ENCODE peak calls at places on chromosomes 4 and X, in nine cellular contexts. N, Y, U, D, V, G, S, B and L are unnamed samples.

GRCh38 chr4:127410201-127410600 is 222.6 kb upstream of the INTU start:
- DNase-seq in N (no peak), Y (no peak), U (no peak), D (no peak), V (peak), G (no peak), S (no peak), B (no peak), L (no peak)

GRCh38 chr4:123671633-123672404 is 275.2 kb downstream of the SPRY1 start:
- DNase-seq in N (no peak), Y (no peak), U (no peak), D (no peak), V (no peak), G (no peak), S (no peak), B (no peak), L (no peak)

GRCh38 chr4:168511780-168512467 is 15.1 kb downstream of the PALLD start:
- DNase-seq in N (no peak), Y (no peak), U (no peak), D (no peak), V (no peak), G (no peak), S (no peak), B (no peak), L (no peak)

GRCh38 chr4:151692443-151692782 is 68.4 kb downstream of the GATB start:
- DNase-seq in N (no peak), Y (no peak), U (no peak), D (no peak), V (no peak), G (no peak), S (no peak), B (no peak), L (no peak)

GRCh38 chr4:38268837-38269236 is 308.6 kb downstream of the PTTG2 start:
- DNase-seq in N (no peak), Y (no peak), U (no peak), D (no peak), V (no peak), G (no peak), S (no peak), B (no peak), L (no peak)

GRCh38 chr4:122131562-122132157 is 20.5 kb upstream of the BLTP1 start:
- DNase-seq in N (no peak), Y (no peak), U (no peak), D (no peak), V (no peak), G (no peak), S (no peak), B (no peak), L (no peak)

GRCh38 chr4:139798456-139798855 is 132.8 kb downstream of the MGST2 start:
- DNase-seq in N (no peak), Y (peak), U (no peak), D (no peak), V (no peak), G (no peak), S (no peak), B (no peak), L (no peak)

GRCh38 chr4:12928751-12929150 is 555.4 kb downstream of the RAB28 start:
- DNase-seq in N (no peak), Y (no peak), U (no peak), D (no peak), V (no peak), G (no peak), S (no peak), B (no peak), L (no peak)

GRCh38 chr4:132383571-132384199 is 765.4 kb upstream of the PCDH10 start:
- DNase-seq in N (no peak), Y (no peak), U (no peak), D (no peak), V (no peak), G (no peak), S (no peak), B (peak), L (no peak)

GRCh38 chr4:187922274-187922673 is 73.3 kb upstream of the ZFP42 start:
- DNase-seq in N (no peak), Y (peak), U (no peak), D (no peak), V (no peak), G (no peak), S (no peak), B (no peak), L (no peak)

GRCh38 chr4:147693202-147693601 is 9.2 kb upstream of the PRMT9 start:
- DNase-seq in N (no peak), Y (no peak), U (no peak), D (no peak), V (no peak), G (no peak), S (no peak), B (no peak), L (no peak)

GRCh38 chr4:10061650-10062415 is 40.5 kb upstream of the SLC2A9 start:
- DNase-seq in N (no peak), Y (peak), U (no peak), D (no peak), V (no peak), G (no peak), S (no peak), B (no peak), L (peak)

GRCh38 chr4:140706665-140707064 is 49.5 kb downstream of the TBC1D9 start:
- DNase-seq in N (no peak), Y (no peak), U (no peak), D (no peak), V (no peak), G (no peak), S (no peak), B (no peak), L (no peak)

GRCh38 chr4:150580244-150580643 is 1.7 kb upstream of the MAB21L2 start:
- DNase-seq in N (no peak), Y (no peak), U (no peak), D (no peak), V (no peak), G (no peak), S (no peak), B (no peak), L (no peak)

GRCh38 chr4:118968006-118968405 is 79.4 kb downstream of the SYNPO2 start:
- DNase-seq in N (no peak), Y (peak), U (peak), D (no peak), V (peak), G (no peak), S (no peak), B (peak), L (peak)

GRCh38 chr4:158295053-158295452 is 84.8 kb downstream of the TMEM144 start:
- DNase-seq in N (no peak), Y (no peak), U (no peak), D (no peak), V (no peak), G (no peak), S (no peak), B (no peak), L (no peak)

GRCh38 chr4:3473251-3473942 is 10.3 kb downstream of the DOK7 start:
- DNase-seq in N (peak), Y (no peak), U (no peak), D (no peak), V (no peak), G (no peak), S (no peak), B (no peak), L (no peak)

GRCh38 chr4:165325732-165326512 is 1.5 kb upstream of the MSMO1 start:
- DNase-seq in N (no peak), Y (peak), U (peak), D (peak), V (no peak), G (no peak), S (no peak), B (peak), L (peak)

GRCh38 chr4:76733380-76733779 is 164.6 kb downstream of the SOWAHB start:
- DNase-seq in N (no peak), Y (no peak), U (no peak), D (no peak), V (no peak), G (no peak), S (no peak), B (no peak), L (no peak)

GRCh38 chrX:20333672-20334071 is 67.0 kb upstream of the RPS6KA3 start:
- DNase-seq in N (no peak), Y (no peak), U (no peak), D (no peak), V (no peak), G (no peak), S (no peak), B (no peak), L (no peak)

GRCh38 chrX:14798805-14799397 is 74.0 kb downstream of the FANCB start:
- DNase-seq in N (no peak), Y (no peak), U (no peak), D (no peak), V (no peak), G (no peak), S (no peak), B (no peak), L (no peak)

GRCh38 chr4:91282217-91282616 is 1021.5 kb upstream of the GRID2 start:
- DNase-seq in N (no peak), Y (no peak), U (no peak), D (no peak), V (no peak), G (no peak), S (no peak), B (no peak), L (no peak)

GRCh38 chr4:62487016-62487415 is 1286.9 kb downstream of the ADGRL3 start:
- DNase-seq in N (no peak), Y (no peak), U (no peak), D (no peak), V (no peak), G (no peak), S (no peak), B (no peak), L (peak)

GRCh38 chrX:124230573-124231300 is 101.7 kb upstream of the TEX13D start:
- DNase-seq in N (no peak), Y (no peak), U (no peak), D (no peak), V (no peak), G (no peak), S (no peak), B (no peak), L (no peak)

GRCh38 chrX:47573334-47574095 is 8.7 kb upstream of the TIMP1 start:
- DNase-seq in N (peak), Y (peak), U (peak), D (peak), V (peak), G (no peak), S (no peak), B (peak), L (peak)

GRCh38 chr4:158581161-158581560 is 59.5 kb downstream of the RXFP1 start:
- DNase-seq in N (no peak), Y (peak), U (peak), D (no peak), V (no peak), G (no peak), S (no peak), B (peak), L (peak)

GRCh38 chrX:68462653-68463052 is 29.4 kb upstream of the OPHN1 start:
- DNase-seq in N (no peak), Y (peak), U (peak), D (no peak), V (no peak), G (no peak), S (no peak), B (peak), L (peak)

GRCh38 chr4:123651127-123651526 is 254.5 kb downstream of the SPRY1 start:
- DNase-seq in N (no peak), Y (no peak), U (peak), D (no peak), V (no peak), G (no peak), S (no peak), B (peak), L (peak)

GRCh38 chr4:133565379-133565778 is 416.3 kb downstream of the PCDH10 start:
- DNase-seq in N (no peak), Y (peak), U (peak), D (no peak), V (no peak), G (no peak), S (no peak), B (peak), L (peak)

GRCh38 chr4:153176938-153177337 is 27.3 kb upstream of the TRIM2 start:
- DNase-seq in N (no peak), Y (no peak), U (no peak), D (no peak), V (no peak), G (no peak), S (no peak), B (no peak), L (no peak)

GRCh38 chr4:54063737-54064316 is 578 bp downstream of the CHIC2 start:
- DNase-seq in N (peak), Y (no peak), U (no peak), D (no peak), V (peak), G (peak), S (peak), B (no peak), L (peak)

GRCh38 chr4:157992038-157992706 is 180.7 kb downstream of the GASK1B start:
- DNase-seq in N (no peak), Y (peak), U (peak), D (no peak), V (no peak), G (no peak), S (peak), B (peak), L (peak)

GRCh38 chrX:108537005-108537404 is 97.4 kb downstream of the COL4A5 start:
- DNase-seq in N (no peak), Y (peak), U (peak), D (no peak), V (no peak), G (no peak), S (no peak), B (peak), L (peak)

GRCh38 chr4:53591372-53591892 is at the start of gene LNX1:
- DNase-seq in N (no peak), Y (no peak), U (no peak), D (peak), V (peak), G (no peak), S (peak), B (no peak), L (no peak)

GRCh38 chr4:68592673-68593072 is 16.6 kb upstream of the UGT2B17 start:
- DNase-seq in N (no peak), Y (no peak), U (no peak), D (no peak), V (no peak), G (no peak), S (no peak), B (no peak), L (no peak)

GRCh38 chr4:68591204-68591603 is 15.1 kb upstream of the UGT2B17 start:
- DNase-seq in N (no peak), Y (no peak), U (no peak), D (no peak), V (no peak), G (no peak), S (no peak), B (no peak), L (no peak)

GRCh38 chr4:68594678-68595077 is 18.6 kb upstream of the UGT2B17 start:
- DNase-seq in N (no peak), Y (no peak), U (no peak), D (no peak), V (no peak), G (no peak), S (no peak), B (no peak), L (no peak)

DNA sequence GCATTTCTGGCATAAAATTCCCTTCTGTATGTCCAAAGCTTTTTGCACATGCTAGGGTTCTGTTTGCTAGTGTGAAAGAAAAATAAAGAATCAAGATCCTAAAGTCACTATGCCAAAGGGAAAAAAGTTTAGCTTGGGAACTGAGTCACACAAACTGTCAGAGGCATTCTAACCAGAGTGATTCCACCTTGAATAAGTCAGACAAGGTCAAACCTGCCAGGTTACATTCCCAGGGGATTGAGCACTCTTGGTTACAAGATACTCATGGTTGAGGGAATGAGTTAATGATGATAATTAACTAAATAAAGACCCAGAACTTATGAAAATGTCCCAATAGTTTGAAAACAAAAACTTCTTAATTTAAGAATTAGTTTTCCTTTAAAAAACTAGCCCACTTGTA is 13.7 kb upstream of the UGT2B17 start:
- DNase-seq in N (no peak), Y (no peak), U (no peak), D (no peak), V (no peak), G (no peak), S (no peak), B (no peak), L (no peak)
- TF ChIP-seq CTCF in N (no peak), Y (no peak), U (no peak), D (no peak), V (no peak), G (no peak), S (no peak), B (no peak), L (no peak)

DNA sequence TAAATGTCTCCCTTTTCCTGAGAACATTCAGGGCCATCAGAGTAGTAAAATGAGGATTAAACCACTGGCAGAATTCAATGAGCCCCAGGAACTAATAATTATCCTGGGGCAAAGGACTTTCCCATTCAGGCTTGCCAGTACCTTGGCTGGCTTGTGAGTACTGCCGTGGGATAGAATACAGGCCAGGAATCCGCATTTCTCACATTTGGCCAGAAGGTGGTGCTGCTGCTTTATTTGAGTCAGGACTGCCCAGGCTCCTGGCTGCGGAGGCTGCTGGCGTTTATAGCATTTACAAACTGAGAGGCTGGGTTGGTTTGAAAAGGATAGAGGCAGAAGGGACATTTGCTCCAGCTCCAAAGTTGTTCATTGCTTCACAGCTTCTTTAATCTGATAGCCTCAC is 91.4 kb downstream of the RTL9 start:
- DNase-seq in N (peak), Y (peak), U (peak), D (no peak), V (peak), G (peak), S (peak), B (peak), L (peak)
- TF ChIP-seq CTCF in N (peak), Y (peak), U (peak), D (peak), V (peak), G (peak), S (peak), B (peak), L (peak)

GRCh38 chr4:52235775-52236174 is 184.7 kb downstream of the SPATA18 start:
- DNase-seq in N (no peak), Y (no peak), U (no peak), D (no peak), V (no peak), G (no peak), S (no peak), B (no peak), L (no peak)

DNA sequence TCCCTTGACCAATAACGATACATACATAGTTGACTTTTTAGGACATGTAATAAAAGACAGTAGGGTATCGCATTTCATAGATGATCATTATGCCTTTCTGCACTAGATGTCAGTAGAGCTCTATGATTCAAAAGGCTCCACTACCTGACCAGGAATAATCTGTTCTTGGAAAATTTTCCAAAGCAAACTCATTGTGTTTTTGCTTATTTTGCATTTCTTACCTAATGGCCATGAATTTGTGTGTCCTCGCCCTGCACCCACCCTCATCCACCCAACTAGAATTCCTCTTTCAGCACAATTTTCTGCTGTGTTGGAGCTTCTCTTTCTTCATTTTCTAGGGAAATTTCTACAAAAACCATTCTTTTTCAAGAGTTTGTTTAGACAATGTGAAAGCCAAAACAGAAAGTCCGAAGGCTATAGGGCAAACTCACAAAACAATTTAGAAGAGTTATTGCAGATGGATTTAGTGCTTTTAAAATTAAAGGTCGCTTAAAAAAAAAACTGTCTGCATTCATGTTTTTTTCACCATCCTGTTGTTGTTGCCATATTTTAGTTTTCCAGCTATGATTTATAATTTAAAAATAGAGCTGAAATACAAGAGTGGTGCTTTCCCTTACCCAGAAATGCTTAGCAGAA is 183.6 kb downstream of the SPATA18 start:
- DNase-seq in N (no peak), Y (peak), U (peak), D (no peak), V (no peak), G (no peak), S (no peak), B (peak), L (peak)
- TF ChIP-seq CTCF in N (peak), Y (peak), U (peak), D (peak), V (peak), G (no peak), S (peak), B (peak), L (peak)

DNA sequence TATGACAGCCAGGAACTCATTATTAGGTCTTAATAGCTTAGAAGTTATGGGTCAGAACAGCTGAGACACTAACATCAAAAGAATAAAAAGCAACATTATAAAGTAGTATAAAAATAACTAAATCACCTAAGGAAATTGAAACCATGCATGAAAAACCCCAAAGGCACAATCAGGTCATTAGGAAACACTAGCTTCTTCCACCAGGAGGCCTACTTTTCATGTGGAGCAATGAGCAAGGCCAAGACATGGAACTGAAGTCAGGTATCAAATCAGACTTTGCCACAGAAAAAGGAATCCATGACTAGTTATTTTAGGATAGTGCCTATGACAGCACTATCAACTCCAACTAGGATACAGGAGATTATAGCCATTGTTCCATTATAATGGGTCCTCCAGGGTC is 7.9 kb downstream of the HUWE1 start:
- DNase-seq in N (no peak), Y (no peak), U (peak), D (no peak), V (no peak), G (no peak), S (no peak), B (no peak), L (peak)
- TF ChIP-seq CTCF in N (peak), Y (no peak), U (peak), D (no peak), V (no peak), G (peak), S (peak), B (no peak), L (peak)

GRCh38 chr4:71498624-71499023 is 159.8 kb downstream of the SLC4A4 start:
- DNase-seq in N (no peak), Y (peak), U (no peak), D (no peak), V (no peak), G (no peak), S (no peak), B (no peak), L (no peak)

GRCh38 chr4:71495454-71495853 is 156.6 kb downstream of the SLC4A4 start:
- DNase-seq in N (no peak), Y (no peak), U (no peak), D (no peak), V (no peak), G (no peak), S (no peak), B (no peak), L (no peak)

GRCh38 chr4:71497078-71497477 is 158.3 kb downstream of the SLC4A4 start:
- DNase-seq in N (no peak), Y (no peak), U (no peak), D (no peak), V (no peak), G (no peak), S (no peak), B (no peak), L (no peak)

GRCh38 chr4:71498002-71498401 is 159.2 kb downstream of the SLC4A4 start:
- DNase-seq in N (no peak), Y (peak), U (peak), D (no peak), V (no peak), G (no peak), S (no peak), B (no peak), L (peak)

GRCh38 chr4:71494539-71494938 is 155.7 kb downstream of the SLC4A4 start:
- DNase-seq in N (no peak), Y (no peak), U (no peak), D (no peak), V (no peak), G (no peak), S (no peak), B (no peak), L (no peak)
- TF ChIP-seq CTCF in N (no peak), Y (no peak), U (no peak), D (no peak), V (no peak), G (no peak), S (no peak), B (no peak), L (no peak)